ENCODE peak calls at places on chromosomes 2 and 18, in ten cellular contexts. U is A549, N is sigmoid colon, G is suprapubic skin, V is ovary, Q is SK-N-SH, X is H1, I is upper lobe of left lung, J is tibial nerve, K is transverse colon. M is an unnamed sample.
A peak's percentile ranks its signal among the peaks of the same experiment; 100 is the strongest.

GRCh38 chr2:153575171-153575853 is 96.8 kb upstream of the RPRM start:
- DNase-seq in Q (no peak), K (no peak), V (no peak), I (no peak), G (no peak), U (peak; percentile 5), X (no peak), N (no peak), J (no peak), M (no peak)

GRCh38 chr2:46480562-46480961 is 1.2 kb downstream of the TMEM247 start:
- DNase-seq in X (no peak), I (peak; percentile 76), G (no peak), N (no peak), U (no peak), J (no peak), V (no peak), Q (no peak), K (no peak), M (no peak)

GRCh38 chr18:71008257-71008656 is 719.4 kb downstream of the SOCS6 start:
- DNase-seq in J (no peak), V (no peak), I (no peak), X (no peak), U (no peak), G (no peak), K (no peak), N (no peak), Q (no peak), M (no peak)

GRCh38 chr2:154692927-154693326 is 5.6 kb upstream of the KCNJ3 start:
- DNase-seq in G (no peak), X (no peak), J (no peak), V (no peak), Q (no peak), U (no peak), K (no peak), I (no peak), N (no peak), M (no peak)

GRCh38 chr18:10142496-10143160 is 228.8 kb downstream of the VAPA start:
- DNase-seq in J (no peak), N (no peak), X (no peak), U (peak; percentile 35), K (no peak), I (no peak), V (peak; percentile 59), Q (no peak), G (no peak), M (no peak)

GRCh38 chr2:240502059-240502429 is 55.7 kb downstream of the ANKMY1 start:
- DNase-seq in X (no peak), V (no peak), I (no peak), K (no peak), G (peak; percentile 70), Q (no peak), U (no peak), J (no peak), N (no peak), M (peak; percentile 16)

GRCh38 chr2:2164326-2164917 is 166.7 kb downstream of the MYT1L start:
- DNase-seq in K (no peak), X (no peak), N (no peak), V (no peak), G (no peak), Q (no peak), I (no peak), U (no peak), J (no peak), M (no peak)

GRCh38 chr2:145743016-145743415 is 1223.1 kb upstream of the ZEB2 start:
- DNase-seq in V (no peak), Q (no peak), J (no peak), G (no peak), X (no peak), U (no peak), I (no peak), K (no peak), N (no peak), M (no peak)

DNA sequence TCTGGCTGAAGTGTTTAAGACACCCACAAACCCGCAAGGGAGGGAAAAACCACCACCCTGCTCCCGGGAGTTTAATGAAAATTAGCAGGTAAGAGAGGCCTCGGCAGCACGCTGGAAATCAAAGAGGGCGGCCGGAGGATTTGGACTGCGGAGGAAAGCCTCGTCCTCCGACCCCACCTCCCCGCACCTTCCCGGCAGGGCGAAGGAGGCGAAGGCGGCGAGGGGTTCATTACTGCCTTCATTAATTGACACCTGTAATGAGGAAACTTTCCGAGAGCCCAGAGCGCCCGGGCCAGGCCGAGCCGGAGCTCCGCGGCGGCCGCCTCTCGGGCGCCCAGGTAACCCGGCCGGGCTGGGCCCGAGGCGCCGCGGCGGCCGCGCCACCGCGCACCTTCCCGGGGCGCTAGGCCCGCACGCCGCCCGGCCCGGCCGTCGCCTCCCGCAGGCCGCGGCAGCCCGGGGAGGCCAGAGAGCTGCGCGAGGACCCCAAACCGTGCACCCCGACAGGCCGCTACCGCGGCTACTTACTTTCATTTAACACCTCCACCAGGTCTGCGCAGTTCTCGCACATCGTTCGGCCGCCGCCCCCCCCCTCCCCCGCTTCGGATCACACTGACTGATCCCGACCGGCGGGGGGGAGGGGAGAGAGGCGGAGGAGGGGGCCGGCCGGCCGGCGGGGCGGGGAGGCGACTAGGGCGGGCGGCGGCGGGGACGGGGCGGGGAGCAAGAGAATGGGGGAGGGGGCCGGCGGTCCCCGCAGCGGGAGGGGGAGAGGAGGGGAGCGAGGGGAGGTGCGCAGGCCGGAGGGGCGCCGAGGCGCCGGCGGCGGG is 550 bp downstream of the USP34 start:
- DNase-seq in I (peak; percentile 96), N (peak; percentile 94), V (peak; percentile 89), G (peak; percentile 93), X (no peak), U (peak; percentile 90), J (peak; percentile 80), K (peak; percentile 92), Q (peak; percentile 96), M (peak; percentile 91)
- TF ChIP-seq EP300 in I (no peak), N (no peak), V (no peak), G (no peak), X (no peak), U (no peak), J (no peak), K (no peak), Q (no peak), M (no peak)

DNA sequence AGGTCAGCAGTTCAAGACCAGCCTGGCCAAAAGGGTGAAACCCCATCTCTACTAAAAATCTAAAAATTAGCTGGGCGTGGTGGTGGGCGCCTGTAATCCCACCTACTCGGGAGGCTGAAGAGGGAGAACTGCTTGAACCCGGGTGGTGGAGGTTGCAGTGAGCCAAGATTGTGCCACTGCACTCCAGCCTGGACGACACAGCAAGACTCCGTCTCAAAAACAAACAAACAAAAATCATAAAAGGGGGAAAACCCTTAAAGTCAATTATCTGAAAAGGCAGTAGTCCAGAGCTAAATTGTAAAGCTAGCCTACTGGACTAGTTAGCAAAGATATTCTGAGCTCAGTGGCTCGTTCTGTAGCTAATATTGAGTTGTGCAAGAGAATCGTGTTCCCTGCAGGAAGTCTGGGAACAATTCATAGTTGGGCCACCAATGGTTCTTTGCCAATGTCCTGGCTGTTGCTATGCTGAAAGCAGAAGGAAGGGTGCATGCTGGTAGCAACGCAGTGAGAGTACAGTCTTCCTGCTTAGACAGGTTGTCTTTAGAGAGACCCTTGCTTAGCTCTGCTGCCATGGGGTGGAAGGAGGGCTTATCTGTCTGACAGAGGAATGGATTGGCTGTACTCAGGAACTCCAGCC is 4.3 kb downstream of the TGOLN2 start:
- DNase-seq in Q (no peak), G (no peak), V (no peak), I (no peak), J (no peak), X (no peak), N (peak; percentile 60), K (no peak), U (no peak), M (no peak)
- H3K4me1 ChIP-seq in Q (peaks cover 7% of the 10 kb centered on the region), G (peaks cover 67% of the 10 kb centered on the region), V (peaks cover 13% of the 10 kb centered on the region), I (peaks cover 76% of the 10 kb centered on the region), J (peaks cover 77% of the 10 kb centered on the region), X (peaks cover 6% of the 10 kb centered on the region), N (no peaks in the 10 kb centered on the region), K (peaks cover 74% of the 10 kb centered on the region), U (peaks cover 27% of the 10 kb centered on the region), M (peaks cover 41% of the 10 kb centered on the region)

DNA sequence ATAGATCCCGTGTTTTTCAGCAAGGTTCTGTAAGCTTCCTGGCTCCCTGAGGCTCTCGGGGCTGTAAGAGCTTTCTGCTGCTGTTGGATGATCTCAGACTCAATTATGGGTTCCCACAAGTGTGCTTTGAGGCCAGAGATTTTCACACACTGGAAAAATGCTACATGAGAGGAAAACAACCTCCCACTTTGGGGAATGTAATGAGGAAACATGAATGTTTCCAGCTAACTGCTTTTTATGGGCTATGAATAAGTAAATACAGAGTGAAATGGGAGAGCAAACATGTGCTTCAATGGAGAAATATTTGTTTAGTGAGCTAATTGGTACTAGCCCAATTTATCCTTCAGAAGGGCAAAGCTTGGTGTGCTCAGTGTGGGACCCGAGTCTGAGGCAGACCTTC is 249.0 kb downstream of the RDH14 start:
- DNase-seq in I (no peak), X (no peak), J (no peak), Q (no peak), K (no peak), N (no peak), V (no peak), U (peak; percentile 23), G (no peak), M (no peak)
- TF ChIP-seq EP300 in I (no peak), X (no peak), J (no peak), Q (no peak), K (no peak), N (no peak), V (no peak), U (no peak), G (no peak), M (no peak)

GRCh38 chr2:197126630-197127029 is 183.9 kb downstream of the ANKRD44 start:
- DNase-seq in G (no peak), K (no peak), N (no peak), V (no peak), I (no peak), X (no peak), Q (no peak), U (no peak), J (no peak), M (no peak)

GRCh38 chr2:197125000-197125399 is 185.6 kb downstream of the ANKRD44 start:
- DNase-seq in U (no peak), X (no peak), Q (no peak), J (no peak), G (no peak), I (no peak), N (no peak), K (no peak), V (no peak), M (no peak)

GRCh38 chr2:197130318-197130717 is 180.3 kb downstream of the ANKRD44 start:
- DNase-seq in N (no peak), V (no peak), G (no peak), J (no peak), Q (no peak), U (no peak), I (no peak), X (no peak), K (no peak), M (no peak)

GRCh38 chr2:197128897-197129296 is 181.7 kb downstream of the ANKRD44 start:
- DNase-seq in K (no peak), I (no peak), N (no peak), Q (no peak), J (no peak), U (no peak), X (no peak), G (no peak), V (no peak), M (no peak)

DNA sequence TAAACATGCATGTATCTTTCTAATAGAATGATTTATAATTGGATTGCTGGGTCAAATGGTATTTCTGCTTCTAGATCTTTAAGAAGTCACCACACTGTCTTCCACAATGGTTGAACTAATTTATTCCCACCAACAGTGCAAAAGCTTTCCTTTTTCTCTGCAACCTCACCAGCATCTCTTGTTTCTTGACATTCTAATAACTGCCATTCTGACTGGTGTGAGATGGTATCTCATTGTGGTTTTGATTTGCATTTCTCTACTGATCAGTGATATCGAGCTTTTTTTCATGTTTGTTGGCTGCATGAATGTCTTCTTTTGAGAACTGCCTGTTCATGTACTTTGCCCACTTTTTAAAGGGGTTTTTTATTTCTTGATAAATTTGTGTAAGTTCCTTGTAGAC is 182.5 kb downstream of the ANKRD44 start:
- DNase-seq in J (no peak), N (no peak), V (no peak), U (no peak), K (no peak), I (no peak), Q (no peak), X (no peak), G (no peak), M (no peak)
- H3K4me1 ChIP-seq in J (no peaks in the 10 kb centered on the region), N (no peaks in the 10 kb centered on the region), V (no peaks in the 10 kb centered on the region), U (no peaks in the 10 kb centered on the region), K (peaks cover 10% of the 10 kb centered on the region), I (no peaks in the 10 kb centered on the region), Q (no peaks in the 10 kb centered on the region), X (no peaks in the 10 kb centered on the region), G (no peaks in the 10 kb centered on the region), M (peaks cover 4% of the 10 kb centered on the region)